ENCODE peak calls at places on chromosomes 1 and 21, in six cellular contexts. Z is T-cell, T is ACHN, J is progenitor cell of endocrine pancreas, Q is brain microvascular endothelial cell, U is COR-L47. S is an unnamed sample.

GRCh38 chr1:240426056-240426455 is 185.9 kb downstream of the GREM2 start:
- DNase-seq in T (no peak), J (no peak), U (no peak), Q (no peak), Z (no peak), S (no peak)

GRCh38 chr21:42348762-42349161 is 2.0 kb downstream of the TFF2 start:
- DNase-seq in Z (no peak), T (no peak), Q (no peak), J (no peak), U (no peak), S (no peak)

GRCh38 chr1:5576111-5577065 is 415.8 kb downstream of the NPHP4 start:
- DNase-seq in U (no peak), Q (no peak), Z (no peak), J (no peak), T (no peak), S (no peak)

GRCh38 chr1:153192697-153193096 is 10.5 kb upstream of the LELP1 start:
- DNase-seq in T (peak), U (peak), Z (no peak), J (peak), Q (no peak), S (no peak)

GRCh38 chr1:16498573-16499359 is 15.3 kb downstream of the RNU1-1 start:
- DNase-seq in J (peak), Q (peak), Z (peak), T (peak), U (peak), S (peak)

GRCh38 chr1:196361112-196361714 is 247.0 kb downstream of the KCNT2 start:
- DNase-seq in Z (no peak), T (no peak), U (peak), J (no peak), Q (peak), S (no peak)

GRCh38 chr1:211741116-211741515 is 65.7 kb upstream of the NEK2 start:
- DNase-seq in T (peak), Z (no peak), U (no peak), J (no peak), Q (no peak), S (no peak)

GRCh38 chr1:8217011-8217711 is 100.8 kb upstream of the SLC45A1 start:
- DNase-seq in J (peak), U (no peak), Z (peak), T (no peak), Q (no peak), S (no peak)

GRCh38 chr1:16205891-16206546 is 6.4 kb downstream of the ARHGEF19 start:
- DNase-seq in Q (no peak), Z (no peak), T (no peak), J (no peak), U (no peak), S (no peak)

GRCh38 chr1:18413906-18414305 is 66.8 kb upstream of the KLHDC7A start:
- DNase-seq in U (no peak), Q (no peak), J (no peak), Z (no peak), T (no peak), S (no peak)

GRCh38 chr1:97137862-97138514 is 416.4 kb downstream of the PTBP2 start:
- DNase-seq in J (no peak), T (peak), Z (no peak), U (peak), Q (peak), S (no peak)

GRCh38 chr1:91725961-91726704 is 159.8 kb downstream of the TGFBR3 start:
- DNase-seq in J (no peak), T (no peak), U (no peak), Q (peak), Z (no peak), S (no peak)

GRCh38 chr1:177511036-177511435 is 340.3 kb downstream of the BRINP2 start:
- DNase-seq in U (no peak), Q (no peak), T (no peak), Z (no peak), J (no peak), S (no peak)

GRCh38 chr1:1577367-1578011 is 2.8 kb upstream of the SSU72 start:
- DNase-seq in Q (no peak), Z (no peak), J (no peak), U (no peak), T (no peak), S (no peak)

GRCh38 chr1:202627841-202628565 is 82.3 kb downstream of the SYT2 start:
- DNase-seq in T (no peak), J (no peak), Z (no peak), U (no peak), Q (no peak), S (no peak)

GRCh38 chr1:101257500-101258325 is 20.9 kb downstream of the S1PR1 start:
- DNase-seq in J (no peak), Z (no peak), U (no peak), Q (no peak), T (no peak), S (peak)

GRCh38 chr1:36321119-36321951 is 2.1 kb downstream of the EVA1B start:
- DNase-seq in Z (no peak), J (no peak), T (no peak), U (no peak), Q (peak), S (no peak)

GRCh38 chr1:22111620-22112019 is 31.3 kb downstream of the WNT4 start:
- DNase-seq in T (no peak), J (no peak), U (no peak), Z (no peak), Q (peak), S (no peak)

GRCh38 chr1:234699795-234700665 is 90.1 kb upstream of the IRF2BP2 start:
- DNase-seq in T (no peak), J (no peak), Z (no peak), Q (peak), U (no peak), S (no peak)

GRCh38 chr1:152497273-152497672 is 13.3 kb upstream of the LCE5A start:
- DNase-seq in J (no peak), T (peak), Q (no peak), Z (no peak), U (no peak), S (no peak)

GRCh38 chr1:160646711-160647328 is at the start of gene SLAMF1:
- DNase-seq in J (no peak), Z (no peak), Q (no peak), U (no peak), T (no peak), S (peak)

GRCh38 chr1:24481843-24482610 is 20.6 kb upstream of the RCAN3 start:
- DNase-seq in Q (no peak), U (no peak), Z (peak), J (no peak), T (no peak), S (peak)

GRCh38 chr1:31400393-31400792 is 12.6 kb upstream of the SERINC2 start:
- DNase-seq in Z (no peak), J (no peak), U (no peak), Q (no peak), T (no peak), S (no peak)

GRCh38 chr21:33968082-33968997 is 52.7 kb upstream of the ATP5PO start:
- DNase-seq in U (peak), J (no peak), Q (peak), T (peak), Z (no peak), S (no peak)

GRCh38 chr1:61049850-61050540 is 32.4 kb upstream of the NFIA start:
- DNase-seq in Z (peak), Q (peak), T (peak), J (peak), U (peak), S (peak)

GRCh38 chr1:209062863-209063262 is 520.7 kb upstream of the CAMK1G start:
- DNase-seq in T (no peak), Q (no peak), Z (no peak), J (no peak), U (no peak), S (no peak)

S was measured in CD8-positive, alpha-beta memory T cell.